ENCODE peak calls at places on chromosome 1, in five cellular contexts. I is activated CD8-positive, alpha-beta memory T cell treated with anti-CD3 and anti-CD28 coated beads, Interleukin-2, amount 50 U/mL, for 48 hours; F is midbrain; A is keratinocyte; Z is stromal cell of bone marrow. T is an unnamed sample.

GRCh38 chr1:10899490-10900264 is 103.2 kb upstream of the CASZ1 start:
- DNase-seq in I (no peak), F (no peak), A (no peak), Z (no peak), T (no peak)

GRCh38 chr1:7827134-7827955 is 25.5 kb downstream of the UTS2 start:
- DNase-seq in I (no peak), F (no peak), A (no peak), Z (no peak), T (no peak)

GRCh38 chr1:51283977-51284376 is 46.4 kb downstream of the TTC39A start:
- DNase-seq in I (no peak), F (no peak), A (no peak), Z (no peak), T (no peak)

GRCh38 chr1:222910699-222911098 is 95.9 kb downstream of the DISP1 start:
- DNase-seq in I (no peak), F (no peak), A (no peak), Z (no peak), T (peak)

GRCh38 chr1:206834711-206835110 is 30.7 kb upstream of the IL20 start:
- DNase-seq in I (no peak), F (no peak), A (no peak), Z (no peak), T (no peak)

GRCh38 chr1:243549791-243550190 is 293.9 kb downstream of the SDCCAG8 start:
- DNase-seq in I (no peak), F (no peak), A (no peak), Z (no peak), T (peak)

GRCh38 chr1:204065174-204065985 is 7.5 kb upstream of the SOX13 start:
- DNase-seq in I (no peak), F (peak), A (no peak), Z (no peak), T (peak)

GRCh38 chr1:15950763-15951295 is 25.1 kb downstream of the ZBTB17 start:
- DNase-seq in I (peak), F (no peak), A (peak), Z (no peak), T (peak)

GRCh38 chr1:31575373-31576140 is 758 bp upstream of the TINAGL1 start:
- DNase-seq in I (peak), F (no peak), A (peak), Z (no peak), T (no peak)

T was measured in choroid plexus epithelial cell.